ENCODE peak calls at places on chromosome 16, in ten cellular contexts. K, S, H, T, E, F, Q, C, A and U are unnamed samples.

GRCh38 chr16:13680021-13680672 is 239.8 kb upstream of the ERCC4 start:
- DNase-seq in K (no peak), S (no peak), H (no peak), T (no peak), E (no peak), F (no peak), Q (no peak), C (no peak), A (no peak), U (no peak)

GRCh38 chr16:88315543-88316105 is 67.1 kb upstream of the ZNF469 start:
- DNase-seq in K (no peak), S (no peak), H (no peak), T (no peak), E (no peak), F (peak), Q (peak), C (peak), A (no peak), U (no peak)

GRCh38 chr16:17266606-17267313 is 204.0 kb downstream of the XYLT1 start:
- DNase-seq in K (peak), S (no peak), H (no peak), T (no peak), E (no peak), F (no peak), Q (no peak), C (no peak), A (peak), U (no peak)

GRCh38 chr16:89845417-89845816 is 17.1 kb downstream of the SPIRE2 start:
- DNase-seq in K (no peak), S (no peak), H (no peak), T (no peak), E (no peak), F (no peak), Q (no peak), C (no peak), A (no peak), U (no peak)

GRCh38 chr16:8998114-8998513 is 34.4 kb upstream of the USP7 start:
- DNase-seq in K (no peak), S (no peak), H (no peak), T (peak), E (no peak), F (no peak), Q (peak), C (peak), A (no peak), U (no peak)

GRCh38 chr16:52383640-52384292 is 163.2 kb downstream of the TOX3 start:
- DNase-seq in K (no peak), S (no peak), H (no peak), T (no peak), E (no peak), F (peak), Q (no peak), C (peak), A (no peak), U (no peak)

GRCh38 chr16:47477680-47478079 is 16.5 kb downstream of the PHKB start:
- DNase-seq in K (no peak), S (no peak), H (no peak), T (no peak), E (no peak), F (no peak), Q (peak), C (peak), A (no peak), U (no peak)

GRCh38 chr16:21611178-21611545 is 11.8 kb downstream of the METTL9 start:
- DNase-seq in K (no peak), S (no peak), H (no peak), T (no peak), E (no peak), F (no peak), Q (peak), C (peak), A (no peak), U (no peak)

GRCh38 chr16:59188029-59188428 is 453.9 kb upstream of the GOT2 start:
- DNase-seq in K (no peak), S (no peak), H (no peak), T (no peak), E (no peak), F (no peak), Q (no peak), C (no peak), A (no peak), U (no peak)

GRCh38 chr16:57846078-57846697 is 43.9 kb upstream of the KIFC3 start:
- DNase-seq in K (peak), S (peak), H (no peak), T (no peak), E (no peak), F (no peak), Q (no peak), C (no peak), A (peak), U (no peak)

GRCh38 chr16:19400709-19401108 is 17.0 kb upstream of the TMC5 start:
- DNase-seq in K (no peak), S (peak), H (no peak), T (no peak), E (no peak), F (no peak), Q (no peak), C (no peak), A (peak), U (no peak)

GRCh38 chr16:839643-840408 is 39.3 kb upstream of the GNG13 start:
- DNase-seq in K (no peak), S (no peak), H (no peak), T (no peak), E (no peak), F (no peak), Q (no peak), C (no peak), A (no peak), U (no peak)

GRCh38 chr16:28096974-28097373 is 33.5 kb upstream of the GSG1L start:
- DNase-seq in K (peak), S (no peak), H (peak), T (no peak), E (no peak), F (no peak), Q (no peak), C (no peak), A (no peak), U (no peak)

GRCh38 chr16:3364774-3365427 is 9.2 kb downstream of the OR2C1 start:
- DNase-seq in K (peak), S (no peak), H (peak), T (peak), E (peak), F (peak), Q (peak), C (peak), A (peak), U (peak)
- H3K4me3 ChIP-seq in K (peak), S (no peak), H (peak), T (peak), E (peak), F (peak), Q (peak), C (peak), A (no peak), U (peak)

DNA sequence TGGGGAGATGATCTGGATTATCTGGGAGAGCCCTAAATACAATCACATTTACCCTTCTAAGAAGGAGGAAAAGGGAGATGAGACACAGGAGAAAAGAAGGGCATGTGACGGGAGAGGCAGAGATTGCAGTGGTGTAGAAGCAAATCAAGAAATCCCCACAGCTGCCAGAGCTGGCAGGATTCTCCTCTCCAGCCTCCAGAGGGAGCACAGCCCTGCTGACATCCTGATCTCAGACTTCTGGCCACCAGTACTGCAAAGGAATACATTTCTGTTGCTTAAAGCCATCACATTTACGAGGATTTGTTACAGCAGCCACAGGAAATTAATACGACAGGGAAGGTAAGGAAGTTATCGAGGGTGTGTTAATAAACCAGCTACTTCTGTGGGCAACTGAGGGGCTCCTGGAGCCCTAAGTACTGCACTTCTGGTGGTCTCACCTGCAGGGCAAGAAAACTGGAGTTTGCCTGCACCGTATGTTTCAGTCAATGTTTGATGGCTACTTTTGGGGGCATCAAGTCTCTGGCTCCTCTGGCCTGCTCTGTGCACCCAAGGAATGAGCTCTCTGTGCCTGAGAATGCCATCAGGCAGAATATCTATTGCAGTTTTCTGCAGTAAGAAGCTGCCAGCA is 22.9 kb upstream of the CDH13 start:
- DNase-seq in K (no peak), S (no peak), H (peak), T (peak), E (no peak), F (no peak), Q (peak), C (peak), A (peak), U (no peak)
- TF ChIP-seq CTCF in K (no peak), S (peak), H (peak), T (peak), E (peak), F (peak), Q (peak), C (peak), A (peak), U (peak)

DNA sequence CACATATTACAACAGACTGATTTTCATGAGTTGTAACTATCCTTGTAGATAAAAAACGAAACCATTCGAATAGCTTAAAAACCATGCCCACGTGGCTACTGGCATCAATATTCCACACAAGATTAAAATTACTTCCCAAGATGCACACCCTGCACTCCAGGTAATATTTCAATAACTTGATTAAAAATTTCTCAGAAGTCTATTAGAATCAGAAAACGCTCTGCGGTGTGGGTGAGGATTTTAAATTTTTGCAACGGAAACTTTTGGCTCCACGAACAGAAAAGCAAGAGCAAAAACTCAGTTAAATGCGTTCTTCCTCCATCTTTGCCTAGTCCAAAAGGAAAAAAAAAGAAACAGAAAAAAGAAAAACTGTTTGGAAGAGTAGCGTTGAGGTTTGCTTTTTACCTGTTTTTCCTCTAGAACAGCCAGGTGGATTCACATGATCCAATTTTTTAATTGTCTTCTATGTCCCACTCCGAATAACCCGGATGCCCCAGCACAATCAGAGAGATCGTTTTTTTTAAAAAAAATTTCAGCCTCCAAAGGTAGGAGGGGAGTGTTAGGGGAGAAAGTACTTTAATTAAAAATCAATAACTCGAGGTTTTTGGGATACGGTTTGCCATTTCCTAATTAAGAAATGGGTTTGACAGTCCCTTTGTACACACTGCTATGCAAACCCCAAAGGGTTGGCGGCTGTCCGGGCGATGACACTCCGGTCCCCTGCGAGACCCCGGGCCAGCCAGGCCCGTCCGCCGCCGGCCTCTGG is 738 bp upstream of the NFAT5 start:
- DNase-seq in K (no peak), S (no peak), H (no peak), T (no peak), E (no peak), F (no peak), Q (no peak), C (peak), A (no peak), U (no peak)
- H3K4me3 ChIP-seq in K (peak), S (peak), H (peak), T (peak), E (peak), F (peak), Q (peak), C (peak), A (peak), U (peak)

GRCh38 chr16:49183911-49184310 is 97.7 kb downstream of the CBLN1 start:
- DNase-seq in K (no peak), S (peak), H (no peak), T (no peak), E (no peak), F (no peak), Q (peak), C (no peak), A (peak), U (no peak)
- TF ChIP-seq CTCF in K (no peak), S (peak), H (no peak), T (no peak), E (peak), F (peak), Q (peak), C (no peak), A (peak), U (peak)

GRCh38 chr16:75219838-75220237 is 1.1 kb downstream of the CTRB1 start:
- DNase-seq in K (no peak), S (no peak), H (no peak), T (no peak), E (no peak), F (no peak), Q (no peak), C (no peak), A (no peak), U (no peak)
- H3K4me3 ChIP-seq in K (no peak), S (no peak), H (no peak), T (no peak), E (no peak), F (no peak), Q (no peak), C (no peak), A (peak), U (no peak)

GRCh38 chr16:54063374-54063773 is 223.2 kb downstream of the IRX3 start:
- DNase-seq in K (no peak), S (no peak), H (no peak), T (no peak), E (no peak), F (no peak), Q (no peak), C (no peak), A (no peak), U (no peak)

GRCh38 chr16:54059319-54059718 is 227.3 kb downstream of the IRX3 start:
- DNase-seq in K (no peak), S (no peak), H (no peak), T (no peak), E (no peak), F (no peak), Q (no peak), C (no peak), A (no peak), U (no peak)

GRCh38 chr16:54061454-54061853 is 225.1 kb downstream of the IRX3 start:
- DNase-seq in K (no peak), S (no peak), H (no peak), T (no peak), E (no peak), F (no peak), Q (no peak), C (no peak), A (no peak), U (no peak)

GRCh38 chr16:54060599-54061355 is 225.8 kb downstream of the IRX3 start:
- DNase-seq in K (no peak), S (no peak), H (no peak), T (no peak), E (no peak), F (no peak), Q (no peak), C (no peak), A (no peak), U (no peak)

DNA sequence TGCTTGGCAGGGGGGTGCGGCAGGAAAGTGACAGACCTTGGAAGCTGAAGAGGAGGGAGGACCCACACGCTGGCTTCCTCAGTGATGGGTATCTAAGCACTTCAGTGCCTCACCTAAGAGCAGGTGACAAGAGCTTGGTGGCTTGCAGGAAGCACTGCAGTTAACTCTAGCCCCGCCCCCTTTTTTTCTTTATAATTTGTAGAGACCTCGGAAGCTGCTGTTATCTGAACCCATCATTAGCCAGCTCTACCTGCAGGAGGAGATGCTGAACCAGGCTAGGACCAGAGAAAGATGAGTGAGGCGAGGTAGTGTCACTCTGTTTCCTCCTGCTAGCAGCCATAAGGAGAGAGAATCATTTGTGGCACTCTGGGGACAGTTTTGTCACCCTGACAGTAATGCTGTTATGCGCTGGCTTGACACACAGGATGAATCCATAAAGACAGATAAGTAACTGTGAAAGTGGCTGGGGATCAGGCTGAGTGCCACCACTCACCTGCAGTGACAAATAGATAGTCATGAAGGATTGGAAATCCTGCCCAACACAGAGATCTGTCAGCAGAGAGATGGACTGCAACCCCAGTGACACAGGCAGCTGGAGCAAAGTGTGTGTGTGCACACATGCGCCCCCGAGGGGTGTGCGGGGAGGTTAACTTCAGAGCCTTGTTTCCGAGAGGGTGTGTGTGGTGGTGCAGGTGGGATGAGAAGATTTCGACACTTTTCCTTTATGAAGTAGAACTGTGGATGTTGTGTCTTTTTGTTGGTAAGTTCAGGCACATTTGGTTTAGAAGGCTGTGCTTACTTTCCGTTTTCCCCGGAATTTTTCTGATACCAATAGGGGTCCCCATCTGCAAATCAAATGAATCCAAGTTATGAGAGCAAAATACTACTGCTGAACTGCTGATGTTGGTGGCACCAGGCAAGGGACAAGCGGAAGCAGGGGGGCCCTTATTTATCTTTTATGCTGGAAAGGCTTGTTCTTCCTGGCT is 223.9 kb downstream of the IRX3 start:
- DNase-seq in K (no peak), S (no peak), H (no peak), T (no peak), E (no peak), F (no peak), Q (no peak), C (peak), A (no peak), U (no peak)
- TF ChIP-seq CTCF in K (no peak), S (peak), H (no peak), T (peak), E (no peak), F (no peak), Q (peak), C (peak), A (no peak), U (no peak)

GRCh38 chr16:16197331-16197730 is 26.0 kb downstream of the ABCC6 start:
- DNase-seq in K (no peak), S (no peak), H (no peak), T (no peak), E (no peak), F (no peak), Q (no peak), C (no peak), A (no peak), U (no peak)
- H3K4me3 ChIP-seq in K (no peak), S (no peak), H (no peak), T (no peak), E (no peak), F (no peak), Q (no peak), C (no peak), A (no peak), U (no peak)